ENCODE peak calls at places on chromosomes 3 and 15, in eight cellular contexts. K is NB4, H is WTC11, C is pancreas, N is mesothelial cell of epicardium, T is cardiac fibroblast, Q is uterus, D is BE2C. R is an unnamed sample.

GRCh38 chr3:13365390-13366379 is 54.4 kb downstream of the NUP210 start:
- DNase-seq in K (no peak), H (no peak), C (no peak), N (no peak), T (no peak), Q (no peak), D (no peak), R (no peak)

GRCh38 chr15:51621917-51622268 is 678 bp downstream of the DMXL2 start:
- DNase-seq in K (peak; percentile 79), H (peak; percentile 46), C (peak; percentile 69), N (peak; percentile 56), T (peak; percentile 74), Q (peak; percentile 38), D (peak; percentile 56), R (peak; percentile 58)

GRCh38 chr3:192079098-192079497 is 618.1 kb downstream of the PYDC2 start:
- DNase-seq in K (no peak), H (no peak), C (no peak), N (no peak), T (no peak), Q (no peak), D (no peak), R (no peak)

GRCh38 chr3:78506038-78506437 is 1261.8 kb downstream of the ROBO1 start:
- DNase-seq in K (no peak), H (no peak), C (no peak), N (no peak), T (no peak), Q (no peak), D (no peak), R (no peak)

GRCh38 chr3:146504546-146505197 is 35.3 kb upstream of the PLSCR2 start:
- DNase-seq in K (no peak), H (no peak), C (no peak), N (no peak), T (peak; percentile 31), Q (no peak), D (no peak), R (no peak)

GRCh38 chr15:33132722-33133345 is 61.7 kb downstream of the FMN1 start:
- DNase-seq in K (peak; percentile 50), H (no peak), C (no peak), N (no peak), T (peak; percentile 82), Q (no peak), D (peak; percentile 47), R (peak; percentile 46)

GRCh38 chr15:97745481-97746071 is 214.9 kb upstream of the ARRDC4 start:
- DNase-seq in K (peak; percentile 67), H (peak; percentile 62), C (no peak), N (no peak), T (peak; percentile 34), Q (no peak), D (peak; percentile 53), R (peak; percentile 47)

GRCh38 chr3:34675383-34676120 is 877.1 kb downstream of the PDCD6IP start:
- DNase-seq in K (no peak), H (no peak), C (no peak), N (no peak), T (peak; percentile 33), Q (no peak), D (no peak), R (no peak)

GRCh38 chr3:186951640-186952552 is 21.6 kb downstream of the ST6GAL1 start:
- DNase-seq in K (no peak), H (no peak), C (no peak), N (no peak), T (no peak), Q (no peak), D (no peak), R (no peak)

GRCh38 chr3:125062904-125063618 is 7.3 kb upstream of the HEG1 start:
- DNase-seq in K (no peak), H (no peak), C (no peak), N (no peak), T (peak; percentile 89), Q (peak; percentile 26), D (no peak), R (no peak)

GRCh38 chr15:69035205-69035917 is 20.9 kb downstream of the NOX5 start:
- DNase-seq in K (no peak), H (peak; percentile 81), C (no peak), N (no peak), T (peak; percentile 15), Q (no peak), D (peak; percentile 46), R (peak; percentile 50)

GRCh38 chr3:11391172-11391879 is 119.1 kb downstream of the ATG7 start:
- DNase-seq in K (no peak), H (no peak), C (no peak), N (no peak), T (no peak), Q (no peak), D (no peak), R (no peak)

GRCh38 chr3:157807286-157807685 is 298.9 kb downstream of the SHOX2 start:
- DNase-seq in K (no peak), H (no peak), C (no peak), N (no peak), T (peak; percentile 14), Q (no peak), D (no peak), R (no peak)

GRCh38 chr15:40282870-40283614 is at the start of gene ANKRD63:
- DNase-seq in K (peak; percentile 80), H (no peak), C (no peak), N (no peak), T (no peak), Q (no peak), D (no peak), R (peak; percentile 60)

GRCh38 chr3:186985713-186986364 is 55.5 kb downstream of the ST6GAL1 start:
- DNase-seq in K (peak; percentile 78), H (no peak), C (no peak), N (no peak), T (no peak), Q (no peak), D (peak; percentile 69), R (peak; percentile 22)

GRCh38 chr3:182792901-182793662 is at the start of gene ATP11B:
- DNase-seq in K (peak; percentile 89), H (peak; percentile 59), C (peak; percentile 92), N (peak; percentile 73), T (peak; percentile 57), Q (peak; percentile 54), D (peak; percentile 67), R (peak; percentile 75)

GRCh38 chr3:140378571-140379340 is 299.1 kb upstream of the TRIM42 start:
- DNase-seq in K (no peak), H (no peak), C (no peak), N (no peak), T (no peak), Q (no peak), D (no peak), R (no peak)

GRCh38 chr3:126053949-126054569 is 29.9 kb downstream of the SLC41A3 start:
- DNase-seq in K (no peak), H (no peak), C (no peak), N (no peak), T (no peak), Q (no peak), D (no peak), R (no peak)

GRCh38 chr3:141266186-141266585 is 34.6 kb downstream of the PXYLP1 start:
- DNase-seq in K (no peak), H (no peak), C (no peak), N (no peak), T (no peak), Q (no peak), D (no peak), R (no peak)

GRCh38 chr15:100041380-100041779 is 300.4 kb downstream of the ADAMTS17 start:
- DNase-seq in K (no peak), H (no peak), C (no peak), N (no peak), T (no peak), Q (no peak), D (no peak), R (no peak)

GRCh38 chr3:108099679-108100428 is 9.0 kb upstream of the CD47 start:
- DNase-seq in K (peak; percentile 96), H (no peak), C (no peak), N (no peak), T (no peak), Q (no peak), D (no peak), R (no peak)

GRCh38 chr3:173875790-173876189 is 478.2 kb downstream of the NLGN1 start:
- DNase-seq in K (no peak), H (no peak), C (no peak), N (no peak), T (no peak), Q (no peak), D (no peak), R (no peak)

GRCh38 chr3:173870976-173871375 is 473.4 kb downstream of the NLGN1 start:
- DNase-seq in K (no peak), H (no peak), C (no peak), N (no peak), T (no peak), Q (no peak), D (no peak), R (no peak)

GRCh38 chr3:173876476-173876875 is 478.9 kb downstream of the NLGN1 start:
- DNase-seq in K (no peak), H (no peak), C (no peak), N (no peak), T (peak; percentile 28), Q (no peak), D (no peak), R (no peak)
- TF ChIP-seq CTCF in K (peak; percentile 10), H (no peak), C (no peak), N (peak; percentile 67), T (peak; percentile 35), Q (no peak), D (peak; percentile 10), R (peak; percentile 31)

DNA sequence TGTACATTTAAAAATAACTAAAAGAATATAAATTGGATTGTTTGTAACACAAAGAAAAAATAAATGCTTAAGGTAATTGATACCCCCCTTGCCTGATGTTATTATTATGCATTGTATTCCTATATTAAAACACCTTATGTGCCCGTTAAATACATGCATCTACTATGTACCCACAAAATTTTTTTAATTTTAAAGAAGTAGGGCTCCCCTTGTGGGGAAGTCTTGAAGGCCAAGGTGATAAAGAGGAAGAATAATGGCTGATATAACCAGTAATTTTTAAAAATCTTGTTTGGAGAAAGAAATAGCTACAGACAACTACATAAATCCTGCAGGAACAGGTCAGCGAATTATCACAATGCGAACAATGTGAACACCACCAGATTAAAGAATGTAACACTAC is 451.7 kb upstream of the ARHGEF26 start:
- DNase-seq in K (no peak), H (no peak), C (no peak), N (no peak), T (no peak), Q (no peak), D (no peak), R (no peak)
- TF ChIP-seq CTCF in K (no peak), H (no peak), C (no peak), N (no peak), T (no peak), Q (no peak), D (no peak), R (peak; percentile 21)

GRCh38 chr3:3927965-3928364 is 128.7 kb downstream of the LRRN1 start:
- DNase-seq in K (no peak), H (no peak), C (no peak), N (no peak), T (no peak), Q (no peak), D (no peak), R (no peak)

GRCh38 chr3:3927198-3927597 is 128.0 kb downstream of the LRRN1 start:
- DNase-seq in K (no peak), H (no peak), C (no peak), N (no peak), T (no peak), Q (no peak), D (no peak), R (no peak)

GRCh38 chr3:3923619-3924018 is 124.4 kb downstream of the LRRN1 start:
- DNase-seq in K (no peak), H (no peak), C (no peak), N (no peak), T (no peak), Q (no peak), D (peak; percentile 21), R (no peak)
- TF ChIP-seq CTCF in K (no peak), H (no peak), C (no peak), N (no peak), T (no peak), Q (no peak), D (no peak), R (no peak)

GRCh38 chr3:48637305-48637704 is 2.0 kb upstream of the SLC26A6 start:
- DNase-seq in K (no peak), H (no peak), C (no peak), N (no peak), T (no peak), Q (no peak), D (no peak), R (no peak)
- TF ChIP-seq CTCF in K (no peak), H (no peak), C (no peak), N (no peak), T (no peak), Q (no peak), D (no peak), R (no peak)

R was measured in nephron progenitor cell.